ENCODE peak calls at places on chromosomes 12 and 14, in four cellular contexts. One of them, this sample, is unnamed.

GRCh38 chr12:11545438-11546330 is 103.8 kb upstream of the ETV6 start:
- DNase-seq in NCI-H460: no peak
- DNase-seq in ureter: no peak
- DNase-seq in NCI-H1105 treated with DMSO at 0.1 percent for 48 hours: no peak
- DNase-seq in this sample: peak

GRCh38 chr12:55797068-55797467 is 20.5 kb downstream of the SARNP start:
- DNase-seq in NCI-H460: peak
- DNase-seq in ureter: no peak
- DNase-seq in NCI-H1105 treated with DMSO at 0.1 percent for 48 hours: peak
- DNase-seq in this sample: peak

GRCh38 chr14:22524105-22524783 is 64.8 kb downstream of the DAD1 start:
- DNase-seq in NCI-H460: no peak
- DNase-seq in ureter: no peak
- DNase-seq in NCI-H1105 treated with DMSO at 0.1 percent for 48 hours: no peak
- DNase-seq in this sample: no peak

GRCh38 chr14:65164068-65164824 is 61.9 kb upstream of the MAX start:
- DNase-seq in NCI-H460: peak
- DNase-seq in ureter: no peak
- DNase-seq in NCI-H1105 treated with DMSO at 0.1 percent for 48 hours: peak
- DNase-seq in this sample: peak

GRCh38 chr12:49750027-49750977 is 8.9 kb downstream of the TMBIM6 start:
- DNase-seq in NCI-H460: peak
- DNase-seq in ureter: no peak
- DNase-seq in NCI-H1105 treated with DMSO at 0.1 percent for 48 hours: no peak
- DNase-seq in this sample: no peak

GRCh38 chr14:91154851-91155625 is 41.2 kb downstream of the DGLUCY start:
- DNase-seq in NCI-H460: no peak
- DNase-seq in ureter: peak
- DNase-seq in NCI-H1105 treated with DMSO at 0.1 percent for 48 hours: peak
- DNase-seq in this sample: peak

GRCh38 chr12:123843912-123844748 is 82.0 kb downstream of the DNAH10 start:
- DNase-seq in NCI-H460: no peak
- DNase-seq in ureter: no peak
- DNase-seq in NCI-H1105 treated with DMSO at 0.1 percent for 48 hours: no peak
- DNase-seq in this sample: no peak

GRCh38 chr12:114416028-114416427 is 10.1 kb upstream of the TBX5 start:
- DNase-seq in NCI-H460: no peak
- DNase-seq in ureter: no peak
- DNase-seq in NCI-H1105 treated with DMSO at 0.1 percent for 48 hours: no peak
- DNase-seq in this sample: no peak

GRCh38 chr14:103109789-103110415 is 13.4 kb upstream of the TNFAIP2 start:
- DNase-seq in NCI-H460: peak
- DNase-seq in ureter: no peak
- DNase-seq in NCI-H1105 treated with DMSO at 0.1 percent for 48 hours: no peak
- DNase-seq in this sample: peak

GRCh38 chr14:96256420-96256819 is 410 bp downstream of the BDKRB1 start:
- DNase-seq in NCI-H460: no peak
- DNase-seq in ureter: no peak
- DNase-seq in NCI-H1105 treated with DMSO at 0.1 percent for 48 hours: no peak
- DNase-seq in this sample: no peak

GRCh38 chr14:62313228-62313627 is 551.0 kb downstream of the SNAPC1 start:
- DNase-seq in NCI-H460: no peak
- DNase-seq in ureter: no peak
- DNase-seq in NCI-H1105 treated with DMSO at 0.1 percent for 48 hours: no peak
- DNase-seq in this sample: no peak

GRCh38 chr12:47991106-47991550 is 13.1 kb downstream of the COL2A1 start:
- DNase-seq in NCI-H460: no peak
- DNase-seq in ureter: no peak
- DNase-seq in NCI-H1105 treated with DMSO at 0.1 percent for 48 hours: no peak
- DNase-seq in this sample: no peak

GRCh38 chr12:26762185-26762584 is 70.8 kb downstream of the ITPR2 start:
- DNase-seq in NCI-H460: no peak
- DNase-seq in ureter: no peak
- DNase-seq in NCI-H1105 treated with DMSO at 0.1 percent for 48 hours: no peak
- DNase-seq in this sample: no peak

GRCh38 chr14:73753043-73753886 is 39.1 kb upstream of the PNMA1 start:
- DNase-seq in NCI-H460: no peak
- DNase-seq in ureter: no peak
- DNase-seq in NCI-H1105 treated with DMSO at 0.1 percent for 48 hours: no peak
- DNase-seq in this sample: no peak

GRCh38 chr14:99412122-99413061 is 68.3 kb downstream of the SETD3 start:
- DNase-seq in NCI-H460: no peak
- DNase-seq in ureter: no peak
- DNase-seq in NCI-H1105 treated with DMSO at 0.1 percent for 48 hours: no peak
- DNase-seq in this sample: no peak

GRCh38 chr14:20522332-20522731 is 17.0 kb downstream of the RNASE10 start:
- DNase-seq in NCI-H460: no peak
- DNase-seq in ureter: no peak
- DNase-seq in NCI-H1105 treated with DMSO at 0.1 percent for 48 hours: no peak
- DNase-seq in this sample: no peak

GRCh38 chr14:56118611-56119181 is 485 bp downstream of the PELI2 start:
- DNase-seq in NCI-H460: no peak
- DNase-seq in ureter: peak
- DNase-seq in NCI-H1105 treated with DMSO at 0.1 percent for 48 hours: no peak
- DNase-seq in this sample: no peak

GRCh38 chr14:55074662-55075061 is 23.2 kb downstream of the MAPK1IP1L start:
- DNase-seq in NCI-H460: no peak
- DNase-seq in ureter: no peak
- DNase-seq in NCI-H1105 treated with DMSO at 0.1 percent for 48 hours: no peak
- DNase-seq in this sample: no peak

This sample was measured in NCI-H1694 treated with DMSO at 0.1 percent for 48 hours.